ENCODE peak calls at places on chromosomes 12 and 14, in five cellular contexts. O, C, A, J and G are unnamed samples.

GRCh38 chr14:57822081-57822480 is 43.8 kb downstream of the SLC35F4 start:
- DNase-seq in J (no peak), C (no peak), A (no peak), O (no peak), G (no peak)

GRCh38 chr12:78878866-78879265 is 14.3 kb downstream of the SYT1 start:
- DNase-seq in A (no peak), O (no peak), C (no peak), J (no peak), G (no peak)

GRCh38 chr12:115070313-115070712 is 386.3 kb upstream of the TBX3 start:
- DNase-seq in C (no peak), O (no peak), J (no peak), A (no peak), G (no peak)

GRCh38 chr14:72480465-72481243 is 413.2 kb downstream of the DPF3 start:
- DNase-seq in C (peak; percentile 59), A (peak; percentile 11), J (no peak), O (no peak), G (no peak)

GRCh38 chr12:57130941-57131340 is 2.7 kb downstream of the LRP1 start:
- DNase-seq in A (peak; percentile 43), O (no peak), J (no peak), C (no peak), G (no peak)

GRCh38 chr12:110669193-110669502 is 19.8 kb downstream of the HVCN1 start:
- DNase-seq in A (no peak), O (no peak), C (peak; percentile 81), J (no peak), G (no peak)

GRCh38 chr12:106274575-106275081 is 26.8 kb upstream of the CKAP4 start:
- DNase-seq in C (no peak), A (peak; percentile 67), O (no peak), J (no peak), G (no peak)

GRCh38 chr14:74979442-74980397 is 23.0 kb upstream of the EIF2B2 start:
- DNase-seq in O (no peak), J (no peak), C (no peak), A (peak; percentile 63), G (no peak)

GRCh38 chr12:63416788-63417187 is 251.5 kb downstream of the DPY19L2 start:
- DNase-seq in O (no peak), A (no peak), J (no peak), C (no peak), G (no peak)

GRCh38 chr14:103846569-103847438 is 571 bp downstream of the PPP1R13B start:
- DNase-seq in C (peak; percentile 48), A (no peak), O (peak; percentile 69), J (no peak), G (no peak)

GRCh38 chr14:103744621-103745395 is 29.2 kb downstream of the ZFYVE21 start:
- DNase-seq in J (no peak), O (peak; percentile 36), A (peak; percentile 1), C (no peak), G (no peak)

GRCh38 chr12:98440165-98440581 is 75.2 kb upstream of the TMPO start:
- DNase-seq in J (peak; percentile 66), A (peak; percentile 50), C (no peak), O (peak; percentile 85), G (peak; percentile 56)

GRCh38 chr12:126668538-126668937 is 1598.4 kb upstream of the TMEM132C start:
- DNase-seq in J (no peak), A (no peak), C (no peak), O (no peak), G (peak; percentile 49)

GRCh38 chr12:11650279-11650696 is 814 bp downstream of the ETV6 start:
- DNase-seq in A (no peak), C (no peak), O (no peak), J (no peak), G (no peak)

GRCh38 chr14:94100847-94101246 is 9.7 kb upstream of the IFI27 start:
- DNase-seq in J (peak; percentile 13), C (no peak), O (no peak), A (peak; percentile 51), G (no peak)

GRCh38 chr14:102249041-102249440 is 55.9 kb downstream of the MOK start:
- DNase-seq in O (no peak), C (no peak), J (no peak), A (no peak), G (no peak)

GRCh38 chr14:67636361-67636919 is 16.7 kb downstream of the ARG2 start:
- DNase-seq in A (peak; percentile 23), J (no peak), C (peak; percentile 22), O (no peak), G (no peak)

GRCh38 chr12:55861871-55862270 is 19.1 kb upstream of the MMP19 start:
- DNase-seq in O (no peak), J (no peak), C (no peak), A (no peak), G (no peak)

GRCh38 chr12:126772171-126772864 is 1494.7 kb upstream of the TMEM132C start:
- DNase-seq in A (no peak), O (no peak), C (peak; percentile 91), J (no peak), G (peak; percentile 10)

GRCh38 chr12:123519151-123520001 is 14.1 kb downstream of the RILPL1 start:
- DNase-seq in C (no peak), J (no peak), O (no peak), A (peak; percentile 63), G (no peak)

GRCh38 chr12:29591140-29592020 is 93.9 kb upstream of the OVCH1 start:
- DNase-seq in A (peak; percentile 35), O (no peak), J (no peak), C (peak; percentile 28), G (no peak)
- TF ChIP-seq CTCF in A (peak; percentile 28), O (no peak), J (peak; percentile 64), C (peak; percentile 26), G (peak; percentile 49)

GRCh38 chr14:105209091-105209490 is 28.0 kb upstream of the NUDT14 start:
- DNase-seq in J (no peak), C (no peak), O (no peak), A (no peak), G (no peak)
- H3K4me3 ChIP-seq in J (no peak overlapping the region), C (no peak overlapping the region), O (no peak overlapping the region), A (no peak overlapping the region), G (no peak overlapping the region)

DNA sequence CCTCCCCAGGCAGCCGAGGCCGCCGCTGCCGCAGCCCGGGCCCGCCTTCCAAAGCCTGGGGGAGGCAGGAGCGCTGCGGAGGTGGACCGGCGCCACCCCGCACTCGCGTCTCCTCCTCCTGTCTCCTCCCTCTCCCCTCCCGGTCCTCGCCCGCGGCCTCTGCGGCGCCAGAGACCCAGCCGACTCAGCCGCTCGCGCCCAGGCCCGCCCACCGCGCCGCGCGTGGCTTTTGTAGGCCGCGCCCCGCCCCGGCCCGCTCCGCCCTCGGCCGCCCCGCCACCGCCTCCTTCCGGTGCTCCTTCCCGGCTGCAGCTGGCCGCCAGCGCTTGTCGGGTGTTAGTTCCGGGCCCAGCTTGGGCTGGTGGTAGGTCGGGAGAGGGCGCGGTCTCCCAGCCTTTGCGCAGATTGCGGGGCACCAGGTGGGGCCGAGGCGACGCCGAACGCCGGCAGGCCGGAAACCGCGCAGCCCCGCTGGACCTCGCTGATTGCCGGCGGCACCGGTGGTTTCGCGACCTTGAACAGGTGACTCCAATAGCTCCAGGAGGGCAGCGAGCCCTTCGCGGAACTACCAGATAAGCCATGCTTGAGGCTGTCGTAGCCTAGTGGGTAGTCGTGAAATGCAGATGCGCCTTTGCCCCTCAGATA is at the start of gene CAPRIN2:
- DNase-seq in J (peak; percentile 81), O (peak; percentile 97), C (peak; percentile 96), A (peak; percentile 98), G (peak; percentile 46)
- TF ChIP-seq CTCF in J (peak; percentile 21), O (no peak), C (peak; percentile 9), A (peak; percentile 49), G (no peak)

GRCh38 chr12:104136577-104136976 is 1.4 kb downstream of the NFYB start:
- DNase-seq in J (no peak), O (no peak), C (no peak), A (no peak), G (no peak)
- H3K4me3 ChIP-seq in J (peak overlapping the region; percentile 82), O (peak overlapping the region; percentile 85), C (peak overlapping the region; percentile 90), A (peak overlapping the region; percentile 75), G (peak overlapping the region; percentile 58)

GRCh38 chr14:51242545-51243490 is 2.8 kb downstream of the TMX1 start:
- DNase-seq in J (no peak), A (no peak), C (peak; percentile 37), O (no peak), G (no peak)
- TF ChIP-seq CTCF in J (peak; percentile 7), A (no peak), C (no peak), O (no peak), G (no peak)

DNA sequence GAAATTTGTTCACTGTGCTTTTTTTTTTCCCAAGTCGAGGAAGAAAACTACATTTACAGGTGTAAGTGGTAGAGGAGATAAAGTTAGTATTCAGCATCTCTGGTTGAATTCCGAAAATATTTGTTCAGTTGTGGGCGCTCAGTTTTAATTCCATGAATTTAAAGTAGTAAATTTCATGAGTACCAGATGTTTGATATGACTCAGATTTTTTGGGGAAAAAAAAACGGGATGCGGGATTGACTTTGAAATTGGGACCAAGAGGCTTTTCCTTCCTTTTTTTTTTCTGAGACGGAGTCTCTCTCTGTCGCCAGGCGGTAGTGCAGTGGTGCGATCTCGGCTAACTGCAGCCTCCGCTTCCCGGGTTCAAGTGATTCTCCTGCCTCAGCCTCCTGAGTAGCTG is 1.6 kb downstream of the TULP3 start:
- DNase-seq in C (no peak), O (no peak), J (no peak), A (no peak), G (no peak)
- H3K4me3 ChIP-seq in C (no peak overlapping the region), O (peak overlapping the region; percentile 96), J (peak overlapping the region; percentile 97), A (no peak overlapping the region), G (peak overlapping the region; percentile 85)

GRCh38 chr12:45762185-45763110 is 32.9 kb downstream of the ARID2 start:
- DNase-seq in C (peak; percentile 34), O (no peak), A (peak; percentile 62), J (peak; percentile 27), G (peak; percentile 29)
- TF ChIP-seq CTCF in C (peak; percentile 39), O (no peak), A (peak; percentile 80), J (peak; percentile 86), G (peak; percentile 58)

GRCh38 chr12:113552760-113553159 is 81.1 kb upstream of the LHX5 start:
- DNase-seq in O (no peak), A (no peak), C (no peak), J (no peak), G (no peak)
- H3K4me3 ChIP-seq in O (no peak overlapping the region), A (no peak overlapping the region), C (no peak overlapping the region), J (no peak overlapping the region), G (no peak overlapping the region)

GRCh38 chr12:127966331-127966730 is 300.6 kb upstream of the TMEM132C start:
- DNase-seq in A (no peak), J (no peak), C (no peak), O (no peak), G (no peak)

GRCh38 chr12:127963926-127964325 is 303.0 kb upstream of the TMEM132C start:
- DNase-seq in O (no peak), C (no peak), A (no peak), J (no peak), G (no peak)

DNA sequence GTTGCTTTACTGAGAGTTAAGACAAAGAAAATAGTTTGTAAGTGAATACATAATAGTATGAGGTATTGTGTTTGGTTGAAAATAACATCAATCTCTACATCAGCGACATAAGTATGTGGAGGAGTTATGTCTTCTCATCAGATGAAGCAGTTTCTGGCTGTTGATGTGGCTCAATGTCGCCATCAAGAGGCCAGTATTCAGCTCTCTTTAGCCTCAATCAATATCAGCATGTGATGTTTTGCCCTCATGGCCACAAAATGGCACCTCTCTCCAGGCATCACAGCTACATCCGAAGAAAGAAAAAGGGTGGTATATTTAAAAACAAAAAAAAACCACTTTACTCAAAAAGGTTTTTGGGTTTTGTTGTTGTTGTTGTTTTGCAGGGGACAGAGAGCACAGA is 302.3 kb upstream of the TMEM132C start:
- DNase-seq in J (no peak), C (no peak), A (no peak), O (no peak), G (no peak)
- TF ChIP-seq CTCF in J (no peak), C (no peak), A (peak; percentile 21), O (no peak), G (no peak)